ENCODE peak calls at places on chromosomes 11 and 22, in six cellular contexts. One of them, this sample, is unnamed.

GRCh38 chr22:19523240-19524169 is 705 bp downstream of the CLDN5 start:
- DNase-seq in neural progenitor cell: peak; percentile 79
- DNase-seq in PC-3: no peak
- DNase-seq in HCT116: no peak
- DNase-seq in MM.1S: no peak
- DNase-seq in SK-N-SH: peak; percentile 65
- DNase-seq in this sample: peak; percentile 44

GRCh38 chr11:72897506-72897905 is 83.3 kb downstream of the ATG16L2 start:
- DNase-seq in neural progenitor cell: no peak
- DNase-seq in PC-3: peak; percentile 86
- DNase-seq in HCT116: no peak
- DNase-seq in MM.1S: no peak
- DNase-seq in SK-N-SH: no peak
- DNase-seq in this sample: no peak

GRCh38 chr11:8967159-8967558 is 2.9 kb upstream of the TMEM9B start:
- DNase-seq in neural progenitor cell: no peak
- DNase-seq in PC-3: no peak
- DNase-seq in HCT116: no peak
- DNase-seq in MM.1S: no peak
- DNase-seq in SK-N-SH: no peak
- DNase-seq in this sample: no peak

GRCh38 chr11:30816959-30817880 is 231.1 kb upstream of the MPPED2 start:
- DNase-seq in neural progenitor cell: no peak
- DNase-seq in PC-3: no peak
- DNase-seq in HCT116: no peak
- DNase-seq in MM.1S: no peak
- DNase-seq in SK-N-SH: no peak
- DNase-seq in this sample: no peak

GRCh38 chr22:28955817-28956216 is 72.4 kb downstream of the ZNRF3 start:
- DNase-seq in neural progenitor cell: no peak
- DNase-seq in PC-3: no peak
- DNase-seq in HCT116: no peak
- DNase-seq in MM.1S: peak; percentile 96
- DNase-seq in SK-N-SH: no peak
- DNase-seq in this sample: no peak

GRCh38 chr11:86745571-86745970 is 54.8 kb upstream of the PRSS23 start:
- DNase-seq in neural progenitor cell: no peak
- DNase-seq in PC-3: peak; percentile 24
- DNase-seq in HCT116: no peak
- DNase-seq in MM.1S: no peak
- DNase-seq in SK-N-SH: no peak
- DNase-seq in this sample: peak; percentile 43

GRCh38 chr11:92129811-92130210 is 94.8 kb upstream of the FAT3 start:
- DNase-seq in neural progenitor cell: no peak
- DNase-seq in PC-3: no peak
- DNase-seq in HCT116: no peak
- DNase-seq in MM.1S: no peak
- DNase-seq in SK-N-SH: no peak
- DNase-seq in this sample: peak; percentile 10

GRCh38 chr11:65066805-65067291 is 8.5 kb upstream of the NAALADL1 start:
- DNase-seq in neural progenitor cell: peak; percentile 37
- DNase-seq in PC-3: no peak
- DNase-seq in HCT116: no peak
- DNase-seq in MM.1S: no peak
- DNase-seq in SK-N-SH: no peak
- DNase-seq in this sample: no peak

GRCh38 chr11:132855516-132855915 is 676.8 kb downstream of the OPCML start:
- DNase-seq in neural progenitor cell: no peak
- DNase-seq in PC-3: no peak
- DNase-seq in HCT116: no peak
- DNase-seq in MM.1S: no peak
- DNase-seq in SK-N-SH: no peak
- DNase-seq in this sample: peak; percentile 10

GRCh38 chr22:19873138-19873959 is 18.7 kb upstream of the GNB1L start:
- DNase-seq in neural progenitor cell: no peak
- DNase-seq in PC-3: no peak
- DNase-seq in HCT116: no peak
- DNase-seq in MM.1S: no peak
- DNase-seq in SK-N-SH: peak; percentile 25
- DNase-seq in this sample: no peak

GRCh38 chr22:35334010-35334409 is 34.3 kb downstream of the TOM1 start:
- DNase-seq in neural progenitor cell: no peak
- DNase-seq in PC-3: no peak
- DNase-seq in HCT116: no peak
- DNase-seq in MM.1S: no peak
- DNase-seq in SK-N-SH: no peak
- DNase-seq in this sample: no peak

GRCh38 chr22:47245786-47246185 is 483.3 kb downstream of the TBC1D22A start:
- DNase-seq in neural progenitor cell: no peak
- DNase-seq in PC-3: no peak
- DNase-seq in HCT116: no peak
- DNase-seq in MM.1S: no peak
- DNase-seq in SK-N-SH: no peak
- DNase-seq in this sample: no peak

GRCh38 chr22:22753526-22754267 is 109.3 kb downstream of the GGTLC2 start:
- DNase-seq in neural progenitor cell: peak; percentile 70
- DNase-seq in PC-3: peak; percentile 62
- DNase-seq in HCT116: peak; percentile 47
- DNase-seq in MM.1S: peak; percentile 87
- DNase-seq in SK-N-SH: peak; percentile 79
- DNase-seq in this sample: peak; percentile 56

GRCh38 chr22:47175761-47176359 is 413.4 kb downstream of the TBC1D22A start:
- DNase-seq in neural progenitor cell: no peak
- DNase-seq in PC-3: no peak
- DNase-seq in HCT116: no peak
- DNase-seq in MM.1S: no peak
- DNase-seq in SK-N-SH: no peak
- DNase-seq in this sample: no peak

GRCh38 chr11:105046898-105047579 is 1.9 kb upstream of the CARD16 start:
- DNase-seq in neural progenitor cell: no peak
- DNase-seq in PC-3: peak; percentile 96
- DNase-seq in HCT116: no peak
- DNase-seq in MM.1S: no peak
- DNase-seq in SK-N-SH: no peak
- DNase-seq in this sample: peak; percentile 96

GRCh38 chr11:114846040-114846791 is 167.9 kb downstream of the NXPE2 start:
- DNase-seq in neural progenitor cell: peak; percentile 14
- DNase-seq in PC-3: no peak
- DNase-seq in HCT116: no peak
- DNase-seq in MM.1S: peak; percentile 83
- DNase-seq in SK-N-SH: peak; percentile 22
- DNase-seq in this sample: peak; percentile 2

GRCh38 chr22:24105018-24105360 is 76.3 kb upstream of the SUSD2 start:
- DNase-seq in neural progenitor cell: no peak
- DNase-seq in PC-3: no peak
- DNase-seq in HCT116: no peak
- DNase-seq in MM.1S: no peak
- DNase-seq in SK-N-SH: no peak
- DNase-seq in this sample: peak; percentile 71

GRCh38 chr11:115745545-115746265 is 241.5 kb upstream of the CADM1 start:
- DNase-seq in neural progenitor cell: peak; percentile 36
- DNase-seq in PC-3: no peak
- DNase-seq in HCT116: no peak
- DNase-seq in MM.1S: no peak
- DNase-seq in SK-N-SH: peak; percentile 59
- DNase-seq in this sample: no peak

GRCh38 chr11:19714093-19714386 is 1.4 kb downstream of the NAV2 start:
- DNase-seq in neural progenitor cell: peak; percentile 24
- DNase-seq in PC-3: peak; percentile 16
- DNase-seq in HCT116: no peak
- DNase-seq in MM.1S: no peak
- DNase-seq in SK-N-SH: peak; percentile 59
- DNase-seq in this sample: peak; percentile 61

GRCh38 chr11:103709366-103709765 is 327.1 kb upstream of the DDI1 start:
- DNase-seq in neural progenitor cell: no peak
- DNase-seq in PC-3: no peak
- DNase-seq in HCT116: no peak
- DNase-seq in MM.1S: no peak
- DNase-seq in SK-N-SH: no peak
- DNase-seq in this sample: no peak

GRCh38 chr11:40170076-40170475 is 1289.4 kb downstream of the LRRC4C start:
- DNase-seq in neural progenitor cell: no peak
- DNase-seq in PC-3: no peak
- DNase-seq in HCT116: no peak
- DNase-seq in MM.1S: no peak
- DNase-seq in SK-N-SH: no peak
- DNase-seq in this sample: no peak

DNA sequence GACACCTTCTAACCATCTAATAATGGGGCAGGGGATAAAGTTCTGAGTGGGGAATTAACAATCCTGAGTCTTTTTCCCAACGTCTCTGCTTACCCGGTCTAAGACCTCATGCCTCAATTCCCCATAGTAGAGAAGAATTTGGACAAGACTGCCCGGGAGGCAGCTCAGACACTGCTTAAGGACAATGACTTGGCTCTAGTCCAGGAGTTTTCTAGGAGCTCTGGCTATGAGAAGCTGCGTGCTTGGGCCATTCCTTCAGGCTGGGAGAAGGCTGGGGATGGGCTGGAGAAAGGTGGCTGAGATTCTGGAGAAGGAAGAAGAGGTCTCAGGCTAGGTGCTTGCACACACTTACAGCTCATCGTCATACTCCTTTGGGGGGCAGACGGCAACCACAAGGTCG is 19.8 kb upstream of the ABCC8 start:
- DNase-seq in neural progenitor cell: no peak
- DNase-seq in PC-3: no peak
- DNase-seq in HCT116: no peak
- DNase-seq in MM.1S: no peak
- DNase-seq in SK-N-SH: no peak
- DNase-seq in this sample: peak; percentile 26
- H3K4me1 ChIP-seq in neural progenitor cell: no peaks in the 10 kb centered on the region
- H3K4me1 ChIP-seq in PC-3: no peaks in the 10 kb centered on the region
- H3K4me1 ChIP-seq in HCT116: peaks cover 15% of the 10 kb centered on the region
- H3K4me1 ChIP-seq in MM.1S: no peaks in the 10 kb centered on the region
- H3K4me1 ChIP-seq in SK-N-SH: no peaks in the 10 kb centered on the region
- H3K4me1 ChIP-seq in this sample: no peaks in the 10 kb centered on the region

GRCh38 chr11:78331711-78332110 is 85.9 kb downstream of the GAB2 start:
- DNase-seq in neural progenitor cell: peak; percentile 30
- DNase-seq in PC-3: no peak
- DNase-seq in HCT116: no peak
- DNase-seq in MM.1S: no peak
- DNase-seq in SK-N-SH: no peak
- DNase-seq in this sample: no peak
- H3K9ac ChIP-seq in neural progenitor cell: no peak overlapping the region
- H3K9ac ChIP-seq in PC-3: no peak overlapping the region
- H3K9ac ChIP-seq in HCT116: no peak overlapping the region
- H3K9ac ChIP-seq in MM.1S: no peak overlapping the region
- H3K9ac ChIP-seq in SK-N-SH: no peak overlapping the region
- H3K9ac ChIP-seq in this sample: no peak overlapping the region

GRCh38 chr11:121936781-121937447 is 179.1 kb downstream of the BLID start:
- DNase-seq in neural progenitor cell: no peak
- DNase-seq in PC-3: peak; percentile 87
- DNase-seq in HCT116: no peak
- DNase-seq in MM.1S: no peak
- DNase-seq in SK-N-SH: no peak
- DNase-seq in this sample: peak; percentile 91
- TF ChIP-seq EZH2phosphoT487 in neural progenitor cell: no peak
- TF ChIP-seq EZH2phosphoT487 in PC-3: no peak
- TF ChIP-seq EZH2phosphoT487 in HCT116: no peak
- TF ChIP-seq EZH2phosphoT487 in MM.1S: no peak
- TF ChIP-seq EZH2phosphoT487 in SK-N-SH: no peak
- TF ChIP-seq EZH2phosphoT487 in this sample: no peak

DNA sequence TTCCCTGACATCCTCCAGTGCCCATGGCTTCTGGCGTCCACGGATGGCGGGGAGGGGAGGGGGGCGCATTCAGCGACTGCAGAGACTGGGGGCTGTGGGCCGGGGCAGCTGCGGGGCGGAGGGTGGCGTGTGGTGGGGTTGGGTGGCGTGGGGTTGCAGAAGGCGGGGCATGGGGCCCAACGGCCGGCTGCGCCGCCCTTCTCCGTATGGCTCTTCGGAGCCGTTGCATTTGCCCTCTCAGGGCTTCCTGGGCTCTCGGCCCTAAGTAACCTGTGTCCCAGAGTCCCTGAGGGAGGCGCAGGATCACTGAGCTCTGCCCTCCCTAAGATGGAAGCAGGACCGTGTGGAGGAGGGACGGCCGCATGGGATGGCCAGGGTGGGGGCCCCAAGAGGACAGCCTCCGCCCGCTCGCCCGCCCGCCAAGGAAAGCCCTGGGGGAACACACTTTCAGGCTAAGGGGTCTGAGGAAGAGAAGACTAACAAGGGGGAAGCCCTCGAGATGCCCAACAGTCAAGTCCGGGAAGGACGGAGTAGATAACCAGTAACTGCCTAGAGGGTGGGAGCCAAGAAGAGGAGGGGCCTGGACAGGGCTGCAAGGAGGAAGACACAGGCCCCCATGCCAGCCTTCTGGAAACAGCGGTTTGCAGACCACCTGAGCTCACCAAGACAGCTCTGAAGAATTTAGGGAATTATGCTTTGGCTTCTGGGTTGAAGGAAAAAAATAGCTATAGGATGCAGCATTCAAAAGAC is 9.2 kb upstream of the AIFM3 start:
- DNase-seq in neural progenitor cell: peak; percentile 65
- DNase-seq in PC-3: peak; percentile 51
- DNase-seq in HCT116: no peak
- DNase-seq in MM.1S: no peak
- DNase-seq in SK-N-SH: peak; percentile 25
- DNase-seq in this sample: peak; percentile 63
- H3K4me1 ChIP-seq in neural progenitor cell: no peaks in the 10 kb centered on the region
- H3K4me1 ChIP-seq in PC-3: peaks cover 13% of the 10 kb centered on the region
- H3K4me1 ChIP-seq in HCT116: peaks cover 41% of the 10 kb centered on the region
- H3K4me1 ChIP-seq in MM.1S: no peaks in the 10 kb centered on the region
- H3K4me1 ChIP-seq in SK-N-SH: peaks cover 2% of the 10 kb centered on the region
- H3K4me1 ChIP-seq in this sample: peaks cover 15% of the 10 kb centered on the region

DNA sequence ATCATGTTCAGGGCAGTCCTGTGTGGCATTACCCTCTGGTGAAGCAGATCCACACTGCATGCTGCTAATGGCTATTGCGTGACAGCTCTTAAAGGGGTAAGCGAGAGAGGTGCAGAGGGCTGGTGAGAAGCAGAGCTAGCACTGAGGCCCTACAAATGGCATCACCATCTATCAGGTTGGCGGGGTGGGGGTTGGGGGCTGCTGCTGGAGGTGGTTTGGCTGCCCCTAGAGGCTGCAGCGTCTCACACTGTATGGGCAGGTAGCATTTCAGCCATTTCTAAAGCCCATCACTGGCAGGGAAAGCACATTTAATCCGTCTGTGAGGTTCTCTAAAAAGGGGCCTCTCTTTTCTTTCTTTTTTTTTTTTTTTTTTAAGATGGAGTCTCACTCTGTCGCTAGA is 16.8 kb upstream of the TMA7B start:
- DNase-seq in neural progenitor cell: peak; percentile 61
- DNase-seq in PC-3: peak; percentile 6
- DNase-seq in HCT116: no peak
- DNase-seq in MM.1S: no peak
- DNase-seq in SK-N-SH: no peak
- DNase-seq in this sample: no peak
- H3K9ac ChIP-seq in neural progenitor cell: no peak overlapping the region
- H3K9ac ChIP-seq in PC-3: no peak overlapping the region
- H3K9ac ChIP-seq in HCT116: no peak overlapping the region
- H3K9ac ChIP-seq in MM.1S: no peak overlapping the region
- H3K9ac ChIP-seq in SK-N-SH: no peak overlapping the region
- H3K9ac ChIP-seq in this sample: no peak overlapping the region

GRCh38 chr22:38325575-38325974 is 8.3 kb upstream of the CSNK1E start:
- DNase-seq in neural progenitor cell: no peak
- DNase-seq in PC-3: no peak
- DNase-seq in HCT116: no peak
- DNase-seq in MM.1S: no peak
- DNase-seq in SK-N-SH: no peak
- DNase-seq in this sample: no peak
- TF ChIP-seq EZH2phosphoT487 in neural progenitor cell: no peak
- TF ChIP-seq EZH2phosphoT487 in PC-3: no peak
- TF ChIP-seq EZH2phosphoT487 in HCT116: no peak
- TF ChIP-seq EZH2phosphoT487 in MM.1S: no peak
- TF ChIP-seq EZH2phosphoT487 in SK-N-SH: no peak
- TF ChIP-seq EZH2phosphoT487 in this sample: no peak